ENCODE peak calls at places on chromosomes 7 and 10, in seven cellular contexts. T is activated naive CD8-positive, alpha-beta T cell treated with anti-CD3 and anti-CD28 coated beads, Interleukin-2, amount 50 U/mL, for 24 hours; C is Right ventricle myocardium inferior; U is stimulated activated CD4-positive, alpha-beta T cell treated with anti-CD3 and anti-CD28 coated beads, Interleukin-2, amount 100 ng/mL, for 24 hours; B is kidney; R is left ventricle myocardium inferior; E is NCI-H1694 treated with DMSO at 0.1 percent for 48 hours. L is an unnamed sample.

GRCh38 chr7:155017834-155018233 is 14.9 kb upstream of the PAXIP1 start:
- DNase-seq in E (no peak), U (no peak), C (no peak), B (no peak), R (no peak), T (no peak), L (no peak)

GRCh38 chr10:103921750-103922195 is 3.8 kb upstream of the STN1 start:
- DNase-seq in C (no peak), T (no peak), U (peak), E (no peak), B (no peak), R (no peak), L (peak)

GRCh38 chr7:155494551-155494950 is 36.6 kb downstream of the EN2 start:
- DNase-seq in U (no peak), C (no peak), E (no peak), T (no peak), R (no peak), B (peak), L (no peak)

GRCh38 chr7:41630741-41631140 is 72.1 kb downstream of the INHBA start:
- DNase-seq in R (no peak), T (no peak), B (no peak), U (no peak), E (no peak), C (no peak), L (no peak)

GRCh38 chr7:4279210-4279609 is 402.9 kb upstream of the FOXK1 start:
- DNase-seq in R (no peak), T (no peak), C (no peak), B (peak), U (no peak), E (no peak), L (no peak)

GRCh38 chr10:125014086-125014830 is 72.3 kb downstream of the ZRANB1 start:
- DNase-seq in U (no peak), B (peak), C (no peak), E (no peak), R (peak), T (no peak), L (peak)

GRCh38 chr7:116692599-116693308 is 20.8 kb downstream of the MET start:
- DNase-seq in T (no peak), R (no peak), E (no peak), C (no peak), B (no peak), U (no peak), L (no peak)

GRCh38 chr10:77636286-77636966 is 1.2 kb downstream of the KCNMA1 start:
- DNase-seq in U (no peak), B (peak), C (no peak), E (no peak), R (no peak), T (no peak), L (no peak)

GRCh38 chr7:67414858-67415257 is 418.2 kb downstream of the TYW1 start:
- DNase-seq in U (no peak), B (no peak), T (no peak), C (no peak), E (no peak), R (no peak), L (no peak)

GRCh38 chr10:124152781-124153600 is 59.6 kb upstream of the CHST15 start:
- DNase-seq in B (peak), T (peak), R (peak), E (no peak), U (peak), C (peak), L (no peak)

GRCh38 chr7:139772115-139772514 is 5.7 kb downstream of the HIPK2 start:
- DNase-seq in C (no peak), U (no peak), B (no peak), E (no peak), T (no peak), R (no peak), L (no peak)

GRCh38 chr10:110176626-110177025 is 30.8 kb upstream of the MXI1 start:
- DNase-seq in B (no peak), R (no peak), C (no peak), U (no peak), E (no peak), T (no peak), L (no peak)

GRCh38 chr10:68700193-68700592 is 20.8 kb upstream of the CCAR1 start:
- DNase-seq in T (no peak), R (no peak), B (no peak), U (no peak), E (no peak), C (no peak), L (no peak)

GRCh38 chr7:1532456-1533254 is 2.2 kb downstream of the MAFK start:
- DNase-seq in B (peak), T (peak), C (peak), R (peak), E (no peak), U (peak), L (peak)

L was measured in erythroblast.